ENCODE peak calls at places on chromosomes 4 and X, in eight cellular contexts. X, W, S, H, P, J, F and U are unnamed samples.
A peak's percentile ranks its signal among the peaks of the same experiment; 100 is the strongest.

GRCh38 chr4:24690436-24690835 is 104.9 kb upstream of the SOD3 start:
- DNase-seq in X (no peak), W (no peak), S (no peak), H (no peak), P (peak; percentile 27), J (peak; percentile 11), F (no peak), U (peak; percentile 45)

GRCh38 chrX:42739258-42739657 is 38.7 kb downstream of the PPP1R2C start:
- DNase-seq in X (no peak), W (no peak), S (no peak), H (no peak), P (no peak), J (no peak), F (no peak), U (peak; percentile 8)

GRCh38 chr4:37653601-37654000 is 32.6 kb downstream of the RELL1 start:
- DNase-seq in X (no peak), W (no peak), S (peak; percentile 37), H (no peak), P (peak; percentile 72), J (no peak), F (no peak), U (no peak)

GRCh38 chr4:154559931-154560801 is 2.6 kb upstream of the FGB start:
- DNase-seq in X (no peak), W (no peak), S (no peak), H (no peak), P (no peak), J (no peak), F (no peak), U (no peak)

GRCh38 chr4:120920666-120921065 is 1.9 kb downstream of the PRDM5 start:
- DNase-seq in X (no peak), W (no peak), S (no peak), H (no peak), P (no peak), J (no peak), F (no peak), U (no peak)

GRCh38 chr4:6566582-6567190 is 8.3 kb upstream of the MAN2B2 start:
- DNase-seq in X (no peak), W (no peak), S (no peak), H (no peak), P (no peak), J (no peak), F (no peak), U (no peak)

GRCh38 chr4:54050214-54050904 is 14.0 kb downstream of the CHIC2 start:
- DNase-seq in X (no peak), W (no peak), S (peak; percentile 26), H (no peak), P (peak; percentile 31), J (peak; percentile 78), F (no peak), U (peak; percentile 75)

GRCh38 chr4:161696957-161697356 is 466.8 kb downstream of the FSTL5 start:
- DNase-seq in X (no peak), W (no peak), S (no peak), H (no peak), P (peak; percentile 33), J (no peak), F (no peak), U (peak; percentile 10)

GRCh38 chr4:114921790-114922581 is 191.4 kb downstream of the NDST4 start:
- DNase-seq in X (no peak), W (no peak), S (no peak), H (no peak), P (no peak), J (no peak), F (no peak), U (no peak)

GRCh38 chr4:121599049-121599448 is 97.7 kb downstream of the ANXA5 start:
- DNase-seq in X (no peak), W (no peak), S (no peak), H (no peak), P (no peak), J (no peak), F (no peak), U (no peak)

GRCh38 chr4:60463846-60464502 is 736.2 kb upstream of the ADGRL3 start:
- DNase-seq in X (no peak), W (no peak), S (peak; percentile 10), H (no peak), P (peak; percentile 70), J (no peak), F (no peak), U (peak; percentile 36)

GRCh38 chr4:52106142-52106541 is 55.0 kb downstream of the SPATA18 start:
- DNase-seq in X (no peak), W (no peak), S (no peak), H (no peak), P (no peak), J (no peak), F (no peak), U (no peak)

GRCh38 chrX:68238568-68238967 is 194.7 kb downstream of the OPHN1 start:
- DNase-seq in X (no peak), W (no peak), S (no peak), H (no peak), P (peak; percentile 43), J (no peak), F (no peak), U (no peak)

GRCh38 chr4:160423879-160424451 is 1321.1 kb downstream of the RAPGEF2 start:
- DNase-seq in X (no peak), W (no peak), S (peak; percentile 46), H (no peak), P (no peak), J (no peak), F (no peak), U (peak; percentile 1)

GRCh38 chrX:47859686-47860085 is 23.0 kb downstream of the ZNF81 start:
- DNase-seq in X (no peak), W (no peak), S (no peak), H (no peak), P (no peak), J (no peak), F (no peak), U (no peak)

GRCh38 chrX:47862680-47863079 is 26.0 kb downstream of the ZNF81 start:
- DNase-seq in X (no peak), W (no peak), S (no peak), H (no peak), P (no peak), J (no peak), F (no peak), U (no peak)

GRCh38 chrX:47864785-47865184 is 28.1 kb downstream of the ZNF81 start:
- DNase-seq in X (no peak), W (no peak), S (no peak), H (no peak), P (no peak), J (no peak), F (no peak), U (no peak)

DNA sequence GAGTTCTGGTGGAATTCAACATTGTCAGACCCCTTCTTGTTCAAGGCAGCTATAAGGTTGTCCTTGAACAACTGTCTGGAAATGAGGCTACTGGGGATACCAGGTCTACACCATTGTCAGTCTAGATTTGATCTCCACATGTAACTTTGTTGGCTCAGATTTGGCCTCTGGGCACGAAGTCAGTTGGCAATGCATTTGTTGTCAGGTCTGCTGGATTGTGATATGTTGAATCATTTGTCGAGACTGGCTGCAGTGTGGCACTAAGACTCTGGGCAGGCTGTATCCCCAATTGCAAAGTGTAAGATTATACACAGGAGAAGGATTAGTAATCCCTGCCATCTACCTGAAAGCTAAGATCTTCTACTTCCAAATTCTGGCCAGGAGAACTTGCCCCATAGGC is 26.5 kb downstream of the ZNF81 start:
- DNase-seq in X (no peak), W (no peak), S (no peak), H (peak; percentile 48), P (no peak), J (no peak), F (no peak), U (no peak)
- H3K9me3 ChIP-seq in X (no peaks in the 10 kb centered on the region), W (no peaks in the 10 kb centered on the region), S (no peaks in the 10 kb centered on the region), H (no peaks in the 10 kb centered on the region), P (no peaks in the 10 kb centered on the region), J (no peaks in the 10 kb centered on the region), F (no peaks in the 10 kb centered on the region), U (no peaks in the 10 kb centered on the region)

DNA sequence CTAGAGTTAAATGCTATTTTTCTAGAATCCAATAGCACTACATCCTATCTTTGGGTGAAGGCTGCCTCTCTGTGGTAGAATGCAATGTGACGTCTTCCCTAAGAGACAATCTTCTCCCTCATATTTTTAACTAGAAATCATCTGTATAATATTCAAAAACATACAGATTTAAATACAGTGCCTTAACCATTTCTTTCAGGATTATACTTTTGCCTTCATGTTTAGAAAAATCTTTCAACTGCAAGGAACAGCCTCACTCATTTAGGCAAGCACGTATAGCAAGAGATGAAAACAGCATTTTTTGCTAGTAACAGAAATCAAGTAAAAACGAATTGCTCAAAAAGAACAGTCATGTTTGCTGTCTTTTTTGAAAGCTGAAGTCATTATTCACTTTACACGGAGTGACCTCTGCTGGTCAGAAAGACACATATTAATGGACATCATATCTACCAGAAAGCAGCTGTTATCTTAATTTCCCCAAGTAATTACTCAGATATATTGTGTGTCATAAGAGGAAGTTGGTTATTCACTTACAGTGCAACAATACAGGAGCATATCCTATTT is 422.3 kb downstream of the STPG2 start:
- DNase-seq in X (no peak), W (no peak), S (peak; percentile 37), H (no peak), P (peak; percentile 65), J (no peak), F (no peak), U (peak; percentile 25)
- H3K27ac ChIP-seq in X (no peak overlapping the region), W (no peak overlapping the region), S (no peak overlapping the region), H (no peak overlapping the region), P (no peak overlapping the region), J (no peak overlapping the region), F (no peak overlapping the region), U (no peak overlapping the region)

DNA sequence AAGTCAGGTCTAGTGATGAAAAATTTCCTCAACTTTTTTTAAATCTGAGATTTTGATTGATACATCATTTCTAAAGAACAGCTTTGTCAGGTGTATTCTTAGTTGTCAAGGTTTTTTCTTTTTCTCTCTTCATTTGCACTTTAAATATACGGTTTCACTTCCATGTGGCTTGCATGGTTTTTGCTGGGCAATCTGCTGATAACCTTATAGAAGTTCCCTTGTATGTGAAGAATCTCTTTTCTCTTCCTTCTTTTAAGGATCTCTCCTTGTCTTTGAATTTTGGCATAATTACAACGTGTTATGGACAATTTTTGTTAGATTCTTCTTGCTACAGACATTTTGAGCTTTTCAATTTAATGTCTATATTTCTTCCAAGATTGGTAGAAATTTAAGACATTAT is 76.4 kb downstream of the ZNF721 start:
- DNase-seq in X (no peak), W (no peak), S (no peak), H (no peak), P (no peak), J (no peak), F (no peak), U (no peak)
- H3K9me3 ChIP-seq in X (peaks cover 91% of the 10 kb centered on the region), W (peaks cover 100% of the 10 kb centered on the region), S (peaks cover 57% of the 10 kb centered on the region), H (peaks cover 22% of the 10 kb centered on the region), P (peaks cover 9% of the 10 kb centered on the region), J (peaks cover 65% of the 10 kb centered on the region), F (peaks cover 9% of the 10 kb centered on the region), U (no peaks in the 10 kb centered on the region)

GRCh38 chr4:38925492-38926418 is 58.1 kb downstream of the FAM114A1 start:
- DNase-seq in X (no peak), W (no peak), S (no peak), H (no peak), P (no peak), J (no peak), F (no peak), U (no peak)

GRCh38 chr4:38924266-38924827 is 56.7 kb downstream of the FAM114A1 start:
- DNase-seq in X (no peak), W (no peak), S (no peak), H (no peak), P (no peak), J (no peak), F (no peak), U (no peak)

GRCh38 chr4:38928886-38929285 is 61.3 kb downstream of the FAM114A1 start:
- DNase-seq in X (no peak), W (no peak), S (no peak), H (no peak), P (no peak), J (no peak), F (no peak), U (no peak)

GRCh38 chr4:38923746-38924145 is 56.1 kb downstream of the FAM114A1 start:
- DNase-seq in X (no peak), W (no peak), S (no peak), H (no peak), P (no peak), J (no peak), F (no peak), U (no peak)

GRCh38 chr4:38926917-38927316 is 59.3 kb downstream of the FAM114A1 start:
- DNase-seq in X (no peak), W (no peak), S (no peak), H (no peak), P (no peak), J (no peak), F (no peak), U (no peak)
- H3K27ac ChIP-seq in X (no peak overlapping the region), W (no peak overlapping the region), S (no peak overlapping the region), H (no peak overlapping the region), P (no peak overlapping the region), J (peak overlapping the region; percentile 21), F (no peak overlapping the region), U (no peak overlapping the region)